ENCODE peak calls at places on chromosomes 1 and 21, in seven cellular contexts. I is uterus, Y is type B pancreatic cell, Q is Calu3, E is fibroblast of pulmonary artery, X is head of caudate nucleus, N is hypothalamus. A is an unnamed sample.
A peak's percentile ranks its signal among the peaks of the same experiment; 100 is the strongest.

GRCh38 chr1:240092301-240093119 is 827 bp downstream of the FMN2 start:
- DNase-seq in I (peak; percentile 13), N (peak; percentile 18), Y (peak; percentile 71), Q (no peak), E (peak; percentile 44), X (peak; percentile 54), A (peak; percentile 22)

GRCh38 chr1:205061665-205062069 is 18.7 kb downstream of the CNTN2 start:
- DNase-seq in Q (peak; percentile 84), N (peak; percentile 74), Y (peak; percentile 86), X (peak; percentile 85), E (peak; percentile 62), I (peak; percentile 71), A (peak; percentile 90)

GRCh38 chr1:44695671-44696070 is 21.2 kb downstream of the ARMH1 start:
- DNase-seq in E (no peak), Q (no peak), X (no peak), I (no peak), Y (no peak), N (no peak), A (no peak)

GRCh38 chr1:228283476-228284147 is 75.8 kb downstream of the OBSCN start:
- DNase-seq in Q (no peak), E (no peak), Y (no peak), N (no peak), I (no peak), X (peak; percentile 4), A (no peak)

GRCh38 chr21:38788275-38788911 is 17.3 kb upstream of the ETS2 start:
- DNase-seq in X (no peak), E (peak; percentile 59), Y (no peak), Q (no peak), N (no peak), I (no peak), A (no peak)

GRCh38 chr1:46248122-46248920 is 758 bp downstream of the RAD54L start:
- DNase-seq in E (no peak), Y (no peak), Q (peak; percentile 73), N (no peak), I (peak; percentile 31), X (no peak), A (no peak)

GRCh38 chr21:35116777-35117176 is 67.7 kb upstream of the RUNX1 start:
- DNase-seq in I (no peak), N (no peak), E (no peak), Y (no peak), X (no peak), Q (no peak), A (no peak)

GRCh38 chr1:106268070-106268469 is 788.4 kb upstream of the PRMT6 start:
- DNase-seq in E (peak; percentile 73), I (no peak), Y (no peak), X (peak; percentile 23), N (no peak), Q (no peak), A (peak; percentile 7)

GRCh38 chr1:244583358-244583757 is 69.6 kb upstream of the DESI2 start:
- DNase-seq in X (no peak), Q (no peak), Y (no peak), I (no peak), E (no peak), N (no peak), A (no peak)

GRCh38 chr1:50108497-50109073 is at the start of gene ELAVL4:
- DNase-seq in N (peak; percentile 17), Q (no peak), X (no peak), Y (no peak), E (no peak), I (no peak), A (peak; percentile 24)

GRCh38 chr1:5901150-5901549 is 91.1 kb downstream of the NPHP4 start:
- DNase-seq in X (no peak), I (no peak), N (no peak), Q (no peak), Y (no peak), E (no peak), A (no peak)

GRCh38 chr1:84361796-84362195 is 36.5 kb upstream of the DNASE2B start:
- DNase-seq in Y (no peak), I (no peak), X (no peak), N (no peak), E (no peak), Q (no peak), A (no peak)

GRCh38 chr1:97047412-97047793 is 325.8 kb downstream of the PTBP2 start:
- DNase-seq in Y (no peak), I (no peak), X (no peak), E (no peak), N (no peak), Q (no peak), A (no peak)

GRCh38 chr1:18819211-18819610 is 40.2 kb downstream of the TAS1R2 start:
- DNase-seq in I (no peak), Y (no peak), Q (no peak), E (no peak), X (no peak), N (no peak), A (no peak)

GRCh38 chr1:83815348-83815747 is 183.6 kb downstream of the TTLL7 start:
- DNase-seq in X (no peak), E (peak; percentile 48), N (no peak), Y (no peak), I (no peak), Q (no peak), A (no peak)

GRCh38 chr1:151841141-151841540 is 1.5 kb upstream of the C2CD4D start:
- DNase-seq in X (no peak), Q (peak; percentile 45), I (no peak), Y (no peak), E (peak; percentile 37), N (no peak), A (no peak)

GRCh38 chr1:44484155-44484688 is 79.2 kb downstream of the RNF220 start:
- DNase-seq in E (peak; percentile 72), X (no peak), Y (no peak), N (no peak), Q (no peak), I (no peak), A (no peak)

GRCh38 chr1:214228976-214229375 is 52.0 kb upstream of the SMYD2 start:
- DNase-seq in I (no peak), N (no peak), Y (no peak), X (no peak), E (no peak), Q (no peak), A (peak; percentile 25)

GRCh38 chr1:203127672-203128611 is at the start of gene ADORA1:
- DNase-seq in X (peak; percentile 88), N (peak; percentile 77), E (peak; percentile 58), Q (peak; percentile 66), Y (peak; percentile 75), I (peak; percentile 60), A (peak; percentile 84)

GRCh38 chr1:209190591-209191241 is 392.8 kb upstream of the CAMK1G start:
- DNase-seq in Y (no peak), I (no peak), Q (peak; percentile 51), E (peak; percentile 49), X (no peak), N (peak; percentile 3), A (peak; percentile 48)

GRCh38 chr1:55402117-55402516 is 187.0 kb upstream of the USP24 start:
- DNase-seq in Y (no peak), N (no peak), E (peak; percentile 46), X (no peak), I (no peak), Q (no peak), A (no peak)

GRCh38 chr1:163298340-163298739 is 23.4 kb upstream of the NUF2 start:
- DNase-seq in I (no peak), Q (no peak), Y (no peak), E (no peak), X (no peak), N (no peak), A (no peak)

GRCh38 chr1:241640867-241641542 is 836 bp upstream of the CHML start:
- DNase-seq in Q (no peak), X (no peak), I (no peak), N (no peak), Y (no peak), E (no peak), A (no peak)

GRCh38 chr1:41072051-41072450 is 50.5 kb upstream of the SLFNL1 start:
- DNase-seq in X (no peak), N (no peak), Q (no peak), I (no peak), E (peak; percentile 29), Y (no peak), A (no peak)

GRCh38 chr21:40371329-40371728 is 475.6 kb downstream of the DSCAM start:
- DNase-seq in I (no peak), X (no peak), Q (no peak), E (no peak), N (no peak), Y (no peak), A (no peak)

GRCh38 chr1:242788771-242789170 is 264.3 kb upstream of the PLD5 start:
- DNase-seq in X (no peak), Q (no peak), I (no peak), E (no peak), N (no peak), Y (no peak), A (no peak)

GRCh38 chr1:12019858-12020509 is 686 bp downstream of the MIIP start:
- DNase-seq in Y (no peak), Q (no peak), I (no peak), E (peak; percentile 35), N (no peak), X (no peak), A (no peak)

GRCh38 chr1:115727706-115728249 is 40.7 kb downstream of the CASQ2 start:
- DNase-seq in Q (peak; percentile 50), N (no peak), X (no peak), E (peak; percentile 94), I (peak; percentile 71), Y (no peak), A (no peak)

GRCh38 chr1:246647113-246647512 is 77.1 kb upstream of the SCCPDH start:
- DNase-seq in I (peak; percentile 33), N (peak; percentile 23), Q (no peak), E (peak; percentile 73), Y (no peak), X (peak; percentile 64), A (peak; percentile 70)

GRCh38 chr1:155000725-155001437 is 1.7 kb upstream of the ZBTB7B start:
- DNase-seq in X (peak; percentile 82), E (peak; percentile 83), N (peak; percentile 76), Q (peak; percentile 100), Y (peak; percentile 91), I (peak; percentile 87), A (peak; percentile 91)

A was measured in midbrain.